ENCODE peak calls at places on chromosomes 12 and 14, in four cellular contexts. I is WTC11, Q is HepG2, S is K562. X is an unnamed sample.

GRCh38 chr12:3222935-3223334 is 145.8 kb downstream of the TSPAN9 start:
- DNase-seq in S (no peak), Q (no peak), I (no peak), X (no peak)

GRCh38 chr12:114241973-114242434 is 163.9 kb downstream of the TBX5 start:
- DNase-seq in S (peak; percentile 22), Q (no peak), I (no peak), X (peak; percentile 8)

GRCh38 chr12:95072900-95073697 is at the start of gene NR2C1:
- DNase-seq in S (peak; percentile 98), I (peak; percentile 95), Q (peak; percentile 93), X (peak; percentile 63)

GRCh38 chr12:53060064-53060720 is 10.3 kb downstream of the TNS2 start:
- DNase-seq in Q (no peak), I (no peak), S (no peak), X (no peak)

GRCh38 chr12:104467346-104467837 is 10.6 kb downstream of the CHST11 start:
- DNase-seq in I (no peak), Q (no peak), S (peak; percentile 92), X (no peak)

GRCh38 chr12:14913381-14913781 is 25.0 kb downstream of the ERP27 start:
- DNase-seq in I (no peak), S (no peak), Q (no peak), X (no peak)

GRCh38 chr14:92408186-92408585 is 85.2 kb downstream of the SLC24A4 start:
- DNase-seq in Q (no peak), I (no peak), S (no peak), X (no peak)

GRCh38 chr12:119673634-119674033 is 5.7 kb downstream of the PRKAB1 start:
- DNase-seq in S (no peak), I (no peak), Q (no peak), X (no peak)

GRCh38 chr14:73879027-73879426 is 7.6 kb upstream of the ZNF410 start:
- DNase-seq in I (no peak), Q (no peak), S (no peak), X (no peak)

GRCh38 chr12:66379613-66380012 is 77.3 kb downstream of the HELB start:
- DNase-seq in I (no peak), Q (no peak), S (no peak), X (no peak)

GRCh38 chr12:57135939-57136338 is 7.7 kb downstream of the LRP1 start:
- DNase-seq in I (peak; percentile 54), Q (no peak), S (no peak), X (no peak)

GRCh38 chr12:4221157-4221556 is 52.4 kb upstream of the CCND2 start:
- DNase-seq in I (no peak), S (no peak), Q (no peak), X (no peak)

GRCh38 chr12:128808651-128809050 is 15.1 kb downstream of the SLC15A4 start:
- DNase-seq in S (no peak), Q (no peak), I (no peak), X (no peak)
- TF ChIP-seq CREM in S (no peak), Q (no peak), I (no peak), X (no peak)

GRCh38 chr12:121009744-121010143 is 6.5 kb downstream of the C12orf43 start:
- DNase-seq in S (no peak), I (peak; percentile 64), Q (peak; percentile 49), X (no peak)
- TF ChIP-seq CREM in S (no peak), I (no peak), Q (no peak), X (no peak)

GRCh38 chr12:21551811-21552469 is 25.8 kb downstream of the SPX start:
- DNase-seq in Q (no peak), S (no peak), I (no peak), X (no peak)
- TF ChIP-seq CREM in Q (no peak), S (no peak), I (no peak), X (no peak)

GRCh38 chr12:84135879-84136278 is 776.7 kb downstream of the SLC6A15 start:
- DNase-seq in I (no peak), S (no peak), Q (no peak), X (no peak)

GRCh38 chr12:84134797-84135366 is 777.7 kb downstream of the SLC6A15 start:
- DNase-seq in Q (no peak), I (no peak), S (no peak), X (no peak)

GRCh38 chr12:84131076-84131475 is 781.5 kb downstream of the SLC6A15 start:
- DNase-seq in Q (no peak), I (no peak), S (no peak), X (no peak)

GRCh38 chr12:84136862-84137367 is 775.7 kb downstream of the SLC6A15 start:
- DNase-seq in Q (no peak), S (no peak), I (no peak), X (no peak)
- TF ChIP-seq CREM in Q (no peak), S (no peak), I (no peak), X (no peak)

DNA sequence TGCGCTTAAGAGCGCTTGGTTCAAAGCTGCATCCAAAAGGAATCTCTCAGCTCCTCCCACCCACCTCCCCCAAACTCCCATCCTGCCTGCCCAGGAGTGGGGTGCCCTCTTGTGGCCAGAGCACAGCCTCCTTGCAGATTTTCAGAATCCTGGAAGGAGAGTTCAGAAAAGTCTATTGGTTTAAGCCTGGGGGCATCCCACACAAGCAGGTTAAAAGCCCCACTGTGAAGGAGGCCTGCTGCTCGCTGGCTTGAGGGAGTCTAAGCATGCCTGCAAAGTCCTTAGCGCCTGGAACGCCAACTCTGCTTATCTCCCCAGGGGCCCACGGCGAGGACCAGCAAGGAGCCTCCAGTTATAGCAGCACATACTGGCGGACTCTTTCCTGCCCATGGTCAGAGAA is 297.1 kb downstream of the KSR2 start:
- DNase-seq in Q (peak; percentile 5), I (peak; percentile 91), S (peak; percentile 69), X (no peak)
- TF ChIP-seq CREM in Q (no peak), I (no peak), S (no peak), X (no peak)

GRCh38 chr14:94884616-94885230 is 114.8 kb upstream of the GSC start:
- DNase-seq in I (no peak), S (no peak), Q (no peak), X (no peak)

GRCh38 chr14:94887591-94887990 is 117.7 kb upstream of the GSC start:
- DNase-seq in S (no peak), Q (no peak), I (no peak), X (no peak)

GRCh38 chr14:94885481-94886155 is 115.7 kb upstream of the GSC start:
- DNase-seq in Q (no peak), I (no peak), S (no peak), X (no peak)

GRCh38 chr14:94888108-94888507 is 118.2 kb upstream of the GSC start:
- DNase-seq in S (no peak), Q (no peak), I (no peak), X (no peak)

GRCh38 chr14:94886931-94887330 is 117.0 kb upstream of the GSC start:
- DNase-seq in S (no peak), I (no peak), Q (no peak), X (no peak)
- TF ChIP-seq CREM in S (no peak), I (no peak), Q (no peak), X (no peak)

GRCh38 chr12:25653487-25654175 is 100.5 kb upstream of the LMNTD1 start:
- DNase-seq in I (no peak), Q (no peak), S (no peak), X (no peak)
- TF ChIP-seq CREM in I (no peak), Q (no peak), S (no peak), X (no peak)

GRCh38 chr12:109600481-109600880 is 26.9 kb downstream of the MVK start:
- DNase-seq in Q (no peak), I (no peak), S (no peak), X (no peak)
- TF ChIP-seq CREM in Q (no peak), I (no peak), S (no peak), X (no peak)

DNA sequence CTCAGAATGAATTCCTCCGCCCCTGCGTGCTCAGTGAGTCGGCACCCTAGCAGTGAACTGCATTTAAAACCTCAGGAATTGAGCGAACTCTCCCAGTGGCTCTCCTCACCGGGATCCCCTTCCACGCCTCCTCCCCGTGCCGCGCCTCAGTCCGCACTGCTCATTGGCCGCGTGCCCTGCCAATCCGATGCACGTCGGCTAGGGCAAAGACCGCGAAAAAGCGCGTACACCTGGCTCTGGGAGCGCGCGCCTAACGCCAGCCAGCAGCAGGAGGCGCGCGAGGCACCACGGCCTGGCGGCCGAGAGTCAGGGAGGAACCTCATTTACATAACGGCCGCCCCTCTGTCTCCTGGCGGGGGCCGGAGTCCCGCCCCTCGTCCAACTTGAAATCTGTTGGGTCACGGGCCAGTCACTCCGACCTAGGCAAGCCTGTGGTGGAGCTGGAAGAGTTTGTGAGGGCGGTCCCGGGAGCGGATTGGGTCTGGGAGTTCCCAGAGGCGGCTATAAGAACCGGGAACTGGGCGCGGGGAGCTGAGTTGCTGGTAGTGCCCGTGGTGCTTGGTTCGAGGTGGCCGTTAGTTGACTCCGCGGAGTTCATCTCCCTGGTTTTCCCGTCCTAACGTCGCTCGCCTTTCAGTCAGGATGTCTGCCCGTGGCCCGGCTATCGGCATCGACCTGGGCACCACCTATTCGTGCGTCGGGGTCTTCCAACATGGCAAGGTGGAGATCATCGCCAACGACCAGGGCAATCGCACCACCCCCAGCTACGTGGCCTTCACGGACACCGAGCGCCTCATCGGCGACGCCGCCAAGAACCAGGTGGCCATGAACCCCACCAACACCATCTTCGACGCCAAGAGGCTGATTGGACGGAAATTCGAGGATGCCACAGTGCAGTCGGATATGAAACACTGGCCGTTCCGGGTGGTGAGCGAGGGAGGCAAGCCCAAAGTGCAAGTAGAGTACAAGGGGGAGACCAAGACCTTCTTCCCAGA is at the start of gene HSPA2:
- DNase-seq in I (peak; percentile 99), S (no peak), Q (peak; percentile 88), X (peak; percentile 89)
- TF ChIP-seq CREM in I (peak; percentile 39), S (no peak), Q (no peak), X (peak; percentile 90)

GRCh38 chr12:32261638-32262037 is 137.7 kb upstream of the FGD4 start:
- DNase-seq in S (peak; percentile 16), Q (peak; percentile 8), I (peak; percentile 48), X (no peak)
- TF ChIP-seq CREM in S (no peak), Q (no peak), I (no peak), X (no peak)